ENCODE peak calls at places on chromosomes 11 and 22, in six cellular contexts. F is cardiac muscle cell, V is psoas muscle, G is thyroid gland, I is endodermal cell, L is IMR-90. T is an unnamed sample.

GRCh38 chr11:115452245-115452644 is 52.0 kb downstream of the CADM1 start:
- DNase-seq in V (no peak), F (no peak), G (no peak), I (no peak), L (no peak), T (no peak)

GRCh38 chr11:74371269-74372039 is 26.8 kb downstream of the PGM2L1 start:
- DNase-seq in G (no peak), L (peak; percentile 80), V (no peak), F (peak; percentile 21), I (no peak), T (no peak)

GRCh38 chr11:114036958-114037357 is 22.6 kb upstream of the ZBTB16 start:
- DNase-seq in I (no peak), L (no peak), F (no peak), G (no peak), V (no peak), T (no peak)

GRCh38 chr11:72958790-72959189 is 144.6 kb downstream of the ATG16L2 start:
- DNase-seq in G (no peak), V (no peak), F (no peak), L (peak; percentile 47), I (no peak), T (no peak)

GRCh38 chr11:120578591-120579154 is 67.1 kb downstream of the GRIK4 start:
- DNase-seq in V (no peak), I (peak; percentile 31), L (no peak), F (no peak), G (no peak), T (no peak)

GRCh38 chr11:5096011-5096410 is 26.6 kb downstream of the OR52E1 start:
- DNase-seq in V (no peak), G (no peak), L (no peak), F (no peak), I (no peak), T (no peak)

GRCh38 chr11:35276396-35276795 is 137.4 kb downstream of the CD44 start:
- DNase-seq in F (no peak), L (peak; percentile 39), I (peak; percentile 51), G (peak; percentile 40), V (no peak), T (no peak)

GRCh38 chr11:121930004-121930965 is 185.7 kb downstream of the BLID start:
- DNase-seq in V (no peak), L (peak; percentile 13), G (peak; percentile 22), I (no peak), F (peak; percentile 42), T (no peak)

GRCh38 chr11:94543695-94544581 is at the start of gene FUT4:
- DNase-seq in V (peak; percentile 86), L (peak; percentile 74), F (peak; percentile 90), I (peak; percentile 96), G (peak; percentile 95), T (peak; percentile 29)

GRCh38 chr22:36737776-36738175 is 34.2 kb upstream of the CACNG2 start:
- DNase-seq in G (no peak), V (peak; percentile 36), L (no peak), F (no peak), I (peak; percentile 30), T (no peak)

GRCh38 chr22:18145676-18146388 is 4.1 kb upstream of the USP18 start:
- DNase-seq in V (no peak), G (peak; percentile 63), L (no peak), I (no peak), F (no peak), T (no peak)

GRCh38 chr11:1336836-1337646 is 27.6 kb upstream of the TOLLIP start:
- DNase-seq in L (no peak), F (no peak), I (peak; percentile 82), V (peak; percentile 56), G (peak; percentile 16), T (no peak)

GRCh38 chr11:134763030-134763388 is 351.0 kb upstream of the B3GAT1 start:
- DNase-seq in F (no peak), V (no peak), G (no peak), L (no peak), I (peak; percentile 36), T (no peak)

GRCh38 chr11:77126861-77127673 is 979 bp upstream of the MYO7A start:
- DNase-seq in G (peak; percentile 57), L (peak; percentile 39), V (peak; percentile 59), I (peak; percentile 88), F (peak; percentile 57), T (no peak)

GRCh38 chr11:82536706-82537105 is 197.0 kb downstream of the FAM181B start:
- DNase-seq in V (no peak), I (no peak), F (no peak), G (no peak), L (no peak), T (no peak)

GRCh38 chr11:96246718-96247540 is 96.1 kb downstream of the MAML2 start:
- DNase-seq in I (no peak), V (no peak), G (no peak), F (no peak), L (peak; percentile 83), T (no peak)

GRCh38 chr22:27881404-27881803 is 37.7 kb downstream of the PITPNB start:
- DNase-seq in L (peak; percentile 62), V (no peak), G (peak; percentile 67), F (peak; percentile 79), I (no peak), T (peak; percentile 26)

GRCh38 chr11:60170566-60170965 is 12.3 kb downstream of the MS4A6A start:
- DNase-seq in I (no peak), G (no peak), V (no peak), L (no peak), F (no peak), T (no peak)

GRCh38 chr11:501001-501682 is 5.9 kb downstream of the RNH1 start:
- DNase-seq in F (no peak), V (no peak), I (no peak), G (no peak), L (no peak), T (no peak)

GRCh38 chr22:39937881-39938280 is 22.3 kb upstream of the TMA7B start:
- DNase-seq in G (no peak), V (no peak), F (no peak), L (no peak), I (no peak), T (no peak)

GRCh38 chr22:50581031-50581949 is 1.4 kb downstream of the CHKB start:
- DNase-seq in L (no peak), V (no peak), I (no peak), F (no peak), G (no peak), T (no peak)

GRCh38 chr22:23233084-23233501 is 52.8 kb downstream of the BCR start:
- DNase-seq in I (peak; percentile 78), L (no peak), F (peak; percentile 63), G (no peak), V (no peak), T (no peak)

GRCh38 chr11:107859459-107860239 is 1.1 kb upstream of the SLC35F2 start:
- DNase-seq in V (peak; percentile 36), L (no peak), G (peak; percentile 83), F (peak; percentile 18), I (peak; percentile 75), T (no peak)

GRCh38 chr22:38873469-38874411 is 1.7 kb upstream of the CBX6 start:
- DNase-seq in I (peak; percentile 62), L (no peak), V (no peak), G (peak; percentile 72), F (no peak), T (no peak)

GRCh38 chr22:30860176-30861105 is 108.1 kb downstream of the MORC2 start:
- DNase-seq in G (no peak), L (no peak), V (no peak), I (peak; percentile 39), F (no peak), T (no peak)

GRCh38 chr11:60978546-60979380 is 7.3 kb downstream of the CD6 start:
- DNase-seq in V (no peak), I (peak; percentile 31), F (peak; percentile 36), G (no peak), L (no peak), T (no peak)

GRCh38 chr11:119168471-119169271 is at the start of gene NLRX1:
- DNase-seq in I (peak; percentile 94), V (peak; percentile 86), L (peak; percentile 72), F (peak; percentile 88), G (peak; percentile 86), T (peak; percentile 39)

GRCh38 chr11:66311965-66312548 is 4.8 kb downstream of the CD248 start:
- DNase-seq in F (peak; percentile 95), L (peak; percentile 89), V (peak; percentile 90), I (peak; percentile 96), G (peak; percentile 87), T (peak; percentile 84)
- H3K27ac ChIP-seq in F (peak overlapping the region; percentile 84), L (peak overlapping the region; percentile 48), V (peak overlapping the region; percentile 75), I (peak overlapping the region; percentile 81), G (peak overlapping the region; percentile 76), T (peak overlapping the region; percentile 89)

GRCh38 chr11:19659529-19659928 is 53.1 kb upstream of the NAV2 start:
- DNase-seq in L (no peak), F (no peak), G (no peak), V (no peak), I (no peak), T (no peak)

GRCh38 chr11:19656140-19656541 is 56.5 kb upstream of the NAV2 start:
- DNase-seq in L (no peak), F (no peak), I (peak; percentile 55), V (no peak), G (no peak), T (no peak)

GRCh38 chr11:19661827-19662226 is 50.8 kb upstream of the NAV2 start:
- DNase-seq in F (no peak), I (no peak), L (no peak), G (no peak), V (no peak), T (no peak)

GRCh38 chr11:19660076-19660475 is 52.6 kb upstream of the NAV2 start:
- DNase-seq in G (peak; percentile 78), L (peak; percentile 85), I (peak; percentile 63), V (no peak), F (no peak), T (no peak)

GRCh38 chr11:19658344-19658743 is 54.3 kb upstream of the NAV2 start:
- DNase-seq in G (no peak), F (no peak), V (no peak), L (no peak), I (no peak), T (no peak)
- TF ChIP-seq CTCF in G (no peak), F (no peak), V (no peak), L (no peak), I (peak; percentile 56), T (peak; percentile 8)

DNA sequence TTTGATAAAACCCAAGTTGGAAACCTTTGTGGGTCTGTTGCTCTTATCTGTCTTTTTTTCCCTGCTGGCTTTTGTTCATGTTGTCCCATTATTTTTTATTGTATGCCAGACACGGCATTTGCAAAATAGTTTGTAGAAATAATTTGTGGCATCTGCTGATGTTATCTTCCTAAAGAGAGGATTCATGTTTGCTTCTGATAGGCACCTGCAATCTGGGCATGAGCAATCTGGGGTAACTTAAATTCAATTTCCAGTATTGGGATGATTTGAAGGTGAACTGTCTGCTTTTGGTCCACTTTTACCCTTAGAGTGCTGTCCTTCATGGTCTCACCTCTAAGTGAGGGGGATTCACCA is 126.9 kb downstream of the CEP164 start:
- DNase-seq in L (no peak), G (no peak), F (no peak), V (no peak), I (no peak), T (no peak)
- H3K27me3 ChIP-seq in L (peaks cover 15% of the 10 kb centered on the region), G (no peaks in the 10 kb centered on the region), F (no peaks in the 10 kb centered on the region), V (peaks cover 12% of the 10 kb centered on the region), I (no peaks in the 10 kb centered on the region), T (peaks cover 3% of the 10 kb centered on the region)

DNA sequence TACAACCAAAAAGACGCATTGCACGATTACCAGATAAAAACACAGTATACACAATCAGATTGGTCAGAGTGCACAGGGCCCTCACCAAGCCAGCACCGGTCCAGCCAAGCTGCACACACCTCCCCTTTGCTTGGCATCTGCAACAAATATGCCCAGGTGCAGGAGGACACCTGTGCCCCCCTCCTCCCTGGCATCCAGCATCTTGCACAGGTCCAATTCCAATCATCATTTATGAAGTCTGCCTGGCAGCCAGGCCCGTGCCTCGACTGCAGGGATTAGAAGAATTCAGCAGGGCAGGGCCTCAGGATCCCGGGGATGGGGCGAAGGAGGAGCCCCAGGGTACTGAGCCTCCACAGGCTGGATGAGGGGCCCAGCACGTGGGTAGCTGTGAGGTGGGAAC is 302.1 kb downstream of the CTTN start:
- DNase-seq in G (no peak), L (no peak), I (no peak), V (no peak), F (no peak), T (no peak)
- H3K27ac ChIP-seq in G (no peak overlapping the region), L (no peak overlapping the region), I (no peak overlapping the region), V (no peak overlapping the region), F (no peak overlapping the region), T (no peak overlapping the region)